ENCODE peak calls at places on chromosomes 7 and 10, in seven cellular contexts. N is AG04450, W is body of pancreas, C is GM13976, G is fibroblast of pulmonary artery, U is omental fat pad, Q is right lobe of liver. H is an unnamed sample.

GRCh38 chr7:95180-95862 is 97.0 kb upstream of the FAM20C start:
- DNase-seq in W (no peak), N (peak; percentile 23), Q (no peak), G (peak; percentile 67), C (no peak), U (no peak), H (no peak)

GRCh38 chr10:60236869-60237524 is 152.7 kb downstream of the ANK3 start:
- DNase-seq in G (no peak), C (peak; percentile 43), W (no peak), U (no peak), N (no peak), Q (no peak), H (peak; percentile 86)

GRCh38 chr7:77629797-77630196 is 66.5 kb upstream of the RSBN1L start:
- DNase-seq in W (no peak), C (no peak), U (no peak), G (no peak), N (no peak), Q (no peak), H (no peak)

GRCh38 chr10:83957168-83957750 is 182.1 kb upstream of the GHITM start:
- DNase-seq in C (no peak), Q (no peak), G (no peak), N (no peak), U (no peak), W (no peak), H (no peak)

GRCh38 chr10:9427208-9427607 is 1372.7 kb downstream of the GATA3 start:
- DNase-seq in G (no peak), N (no peak), C (no peak), Q (no peak), U (no peak), W (no peak), H (no peak)

GRCh38 chr10:122276611-122277205 is 5.6 kb downstream of the BTBD16 start:
- DNase-seq in Q (no peak), N (no peak), C (no peak), G (peak; percentile 57), U (no peak), W (no peak), H (no peak)

GRCh38 chr7:44867073-44867990 is 18.0 kb downstream of the PURB start:
- DNase-seq in C (no peak), G (peak; percentile 87), W (no peak), Q (no peak), U (no peak), N (peak; percentile 64), H (no peak)

GRCh38 chr10:35079763-35080162 is 10.4 kb downstream of the CUL2 start:
- DNase-seq in G (peak; percentile 77), Q (no peak), C (no peak), U (no peak), W (no peak), N (no peak), H (no peak)

GRCh38 chr10:79555910-79556309 is 4.3 kb downstream of the SFTPA2 start:
- DNase-seq in U (no peak), Q (no peak), G (no peak), N (no peak), C (no peak), W (no peak), H (no peak)

GRCh38 chr7:107691713-107692112 is 31.1 kb downstream of the SLC26A4 start:
- DNase-seq in U (no peak), G (peak; percentile 49), C (no peak), N (no peak), W (no peak), Q (no peak), H (no peak)

GRCh38 chr7:155224116-155224811 is 73.4 kb upstream of the INSIG1 start:
- DNase-seq in U (no peak), N (no peak), Q (no peak), G (no peak), W (no peak), C (no peak), H (no peak)

GRCh38 chr7:137656850-137657232 is 189.9 kb downstream of the DGKI start:
- DNase-seq in G (no peak), Q (no peak), U (no peak), N (no peak), C (no peak), W (no peak), H (no peak)

GRCh38 chr10:22761569-22762220 is 47.3 kb upstream of the PIP4K2A start:
- DNase-seq in N (no peak), U (no peak), C (no peak), G (no peak), W (no peak), Q (no peak), H (no peak)

GRCh38 chr7:117381357-117381756 is 45.9 kb downstream of the ASZ1 start:
- DNase-seq in U (no peak), G (no peak), C (no peak), Q (no peak), N (no peak), W (no peak), H (no peak)

GRCh38 chr7:29565186-29565540 is 1.5 kb downstream of the PRR15 start:
- DNase-seq in Q (no peak), N (no peak), C (no peak), W (no peak), U (no peak), G (no peak), H (no peak)

GRCh38 chr7:29565634-29565981 is 2.0 kb downstream of the PRR15 start:
- DNase-seq in C (no peak), G (no peak), Q (no peak), N (no peak), U (no peak), W (no peak), H (no peak)

GRCh38 chr7:29565982-29566746 is 2.5 kb downstream of the PRR15 start:
- DNase-seq in U (no peak), W (no peak), N (no peak), G (peak; percentile 26), Q (no peak), C (no peak), H (no peak)

GRCh38 chr7:29563590-29564454 is at the start of gene PRR15:
- DNase-seq in C (peak; percentile 38), N (no peak), U (peak; percentile 40), W (peak; percentile 85), Q (peak; percentile 49), G (peak; percentile 52), H (no peak)

GRCh38 chr7:29564455-29565185 is 985 bp downstream of the PRR15 start:
- DNase-seq in N (no peak), Q (peak; percentile 47), U (no peak), C (peak; percentile 46), W (peak; percentile 55), G (peak; percentile 80), H (no peak)
- TF ChIP-seq CTCF in N (no peak), Q (no peak), U (no peak), C (no peak), W (no peak), G (no peak), H (no peak)

GRCh38 chr10:112810651-112811215 is 139.3 kb upstream of the TCF7L2 start:
- DNase-seq in C (no peak), Q (peak; percentile 25), W (no peak), U (no peak), N (no peak), G (no peak), H (no peak)

GRCh38 chr10:112804036-112804435 is 146.0 kb upstream of the TCF7L2 start:
- DNase-seq in C (no peak), Q (peak; percentile 71), W (peak; percentile 71), N (no peak), U (no peak), G (no peak), H (no peak)

GRCh38 chr10:112802411-112803060 is 147.5 kb upstream of the TCF7L2 start:
- DNase-seq in C (no peak), G (no peak), N (no peak), Q (no peak), U (no peak), W (no peak), H (no peak)

GRCh38 chr10:112805701-112806100 is 144.3 kb upstream of the TCF7L2 start:
- DNase-seq in C (no peak), U (no peak), N (no peak), G (no peak), Q (peak; percentile 22), W (no peak), H (no peak)

DNA sequence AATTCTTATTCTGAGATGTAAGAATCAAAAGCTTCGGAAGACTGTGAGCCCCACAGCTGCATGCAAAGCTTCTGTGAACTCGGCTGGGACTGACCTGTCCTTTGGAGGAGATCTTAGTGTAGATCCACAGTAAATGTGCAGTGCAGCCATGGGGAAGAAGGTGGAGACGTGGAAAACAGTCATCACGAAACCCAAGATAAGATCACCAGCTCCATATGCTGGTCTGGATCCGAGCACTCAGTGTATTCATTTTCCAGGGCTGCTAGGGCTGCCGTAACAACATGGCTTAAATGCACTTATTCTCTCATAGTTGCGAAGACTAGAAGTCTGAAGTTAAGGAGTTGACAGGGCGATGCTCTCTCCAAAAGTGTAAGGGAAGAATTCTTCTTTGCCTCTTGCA is 143.0 kb upstream of the TCF7L2 start:
- DNase-seq in W (no peak), N (no peak), U (no peak), C (no peak), G (no peak), Q (peak; percentile 11), H (no peak)
- TF ChIP-seq CTCF in W (no peak), N (no peak), U (no peak), C (no peak), G (no peak), Q (no peak), H (no peak)

DNA sequence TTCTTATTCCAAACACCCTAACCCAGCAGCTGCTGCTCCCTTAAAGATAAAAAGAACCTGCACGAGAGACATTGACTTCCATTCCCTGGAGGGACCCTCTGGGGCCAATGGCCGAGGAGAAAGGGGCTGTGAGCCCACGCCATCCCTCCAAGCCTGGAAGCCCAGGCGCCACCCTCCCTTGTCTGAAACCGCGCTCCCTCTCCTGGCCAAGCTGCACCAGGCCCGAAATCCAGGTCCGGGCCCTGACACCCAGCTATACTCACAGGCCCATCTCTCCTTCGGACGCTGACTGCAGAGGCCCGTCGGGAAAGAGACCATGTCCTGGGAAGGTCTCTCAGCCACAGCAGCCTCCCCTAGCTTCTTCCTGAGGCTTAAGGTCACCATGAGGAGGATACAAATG is 196.5 kb downstream of the PTPRN2 start:
- DNase-seq in N (no peak), C (no peak), G (no peak), U (no peak), W (no peak), Q (no peak), H (no peak)
- TF ChIP-seq CTCF in N (no peak), C (no peak), G (no peak), U (no peak), W (no peak), Q (no peak), H (no peak)

GRCh38 chr10:100341953-100342626 is 4.9 kb upstream of the SCD start:
- DNase-seq in U (no peak), C (peak; percentile 67), Q (peak; percentile 63), G (peak; percentile 74), N (no peak), W (peak; percentile 55), H (no peak)
- TF ChIP-seq CTCF in U (no peak), C (peak; percentile 65), Q (peak; percentile 66), G (peak; percentile 87), N (peak; percentile 80), W (peak; percentile 56), H (peak; percentile 73)

GRCh38 chr10:17235136-17235535 is 7.1 kb downstream of the VIM start:
- DNase-seq in U (no peak), C (no peak), N (no peak), Q (no peak), W (no peak), G (peak; percentile 37), H (no peak)
- TF ChIP-seq CTCF in U (no peak), C (no peak), N (no peak), Q (no peak), W (no peak), G (peak; percentile 24), H (no peak)